ENCODE peak calls at places on chromosomes 6 and 20, in six cellular contexts. W, V, L, Y, E and Z are unnamed samples.

GRCh38 chr6:53239526-53239925 is 90.9 kb upstream of the GCM1 start:
- DNase-seq in W (no peak), V (no peak), E (no peak), L (no peak), Y (no peak), Z (no peak)

GRCh38 chr20:40293740-40294139 is 395.3 kb downstream of the MAFB start:
- DNase-seq in L (no peak), W (no peak), E (no peak), Y (no peak), V (peak; percentile 48), Z (no peak)

GRCh38 chr6:16414205-16414604 is 175.8 kb downstream of the GMPR start:
- DNase-seq in E (no peak), W (no peak), V (no peak), Y (no peak), L (no peak), Z (no peak)

GRCh38 chr20:38127011-38127621 is 38.0 kb downstream of the TGM2 start:
- DNase-seq in Y (peak; percentile 96), W (no peak), E (no peak), V (peak; percentile 40), L (no peak), Z (no peak)

GRCh38 chr20:40659567-40659966 is 29.5 kb downstream of the MAFB start:
- DNase-seq in L (no peak), E (no peak), V (no peak), W (no peak), Y (no peak), Z (no peak)

GRCh38 chr6:75633045-75633444 is 31.4 kb downstream of the SENP6 start:
- DNase-seq in E (no peak), Y (no peak), V (no peak), W (no peak), L (no peak), Z (no peak)

GRCh38 chr6:84681693-84682326 is 82.6 kb downstream of the TBX18 start:
- DNase-seq in Y (no peak), W (peak; percentile 15), E (no peak), V (no peak), L (no peak), Z (no peak)

GRCh38 chr6:31615748-31616147 is 714 bp downstream of the AIF1 start:
- DNase-seq in Y (no peak), W (no peak), E (peak; percentile 14), L (peak; percentile 79), V (no peak), Z (no peak)

GRCh38 chr6:33427585-33428218 is 7.8 kb downstream of the SYNGAP1 start:
- DNase-seq in L (no peak), E (peak; percentile 49), V (no peak), W (no peak), Y (peak; percentile 51), Z (no peak)

GRCh38 chr6:150681992-150682391 is 82.3 kb downstream of the PLEKHG1 start:
- DNase-seq in Y (no peak), E (no peak), V (no peak), W (no peak), L (no peak), Z (no peak)

GRCh38 chr6:111721677-111722219 is 116.1 kb upstream of the TRAF3IP2 start:
- DNase-seq in E (peak; percentile 21), V (peak; percentile 51), L (no peak), Y (no peak), W (no peak), Z (no peak)

GRCh38 chr6:33279971-33280511 is 3.1 kb downstream of the B3GALT4 start:
- DNase-seq in E (no peak), W (no peak), V (no peak), L (no peak), Y (peak; percentile 76), Z (no peak)

GRCh38 chr20:59678286-59678685 is 73.9 kb downstream of the PHACTR3 start:
- DNase-seq in V (no peak), E (no peak), L (no peak), Y (no peak), W (no peak), Z (no peak)

GRCh38 chr6:167435209-167435728 is 110.4 kb downstream of the TTLL2 start:
- DNase-seq in E (no peak), Y (no peak), L (no peak), W (no peak), V (no peak), Z (no peak)

GRCh38 chr6:155448823-155449789 is 6.5 kb downstream of the NOX3 start:
- DNase-seq in E (no peak), Y (peak; percentile 61), W (peak; percentile 65), V (no peak), L (no peak), Z (no peak)

GRCh38 chr20:51467971-51468626 is 74.4 kb downstream of the NFATC2 start:
- DNase-seq in L (no peak), W (no peak), V (no peak), Y (no peak), E (no peak), Z (no peak)

GRCh38 chr20:36540551-36541211 is 638 bp upstream of the MYL9 start:
- DNase-seq in E (no peak), V (no peak), L (no peak), Y (no peak), W (no peak), Z (no peak)

GRCh38 chr6:15063253-15063853 is 182.5 kb upstream of the JARID2 start:
- DNase-seq in W (no peak), L (no peak), E (no peak), Y (peak; percentile 78), V (no peak), Z (no peak)

GRCh38 chr20:36317675-36318074 is 11.5 kb downstream of the DLGAP4 start:
- DNase-seq in E (no peak), V (no peak), W (no peak), Y (peak; percentile 42), L (no peak), Z (no peak)

GRCh38 chr6:29723666-29724588 is 693 bp downstream of the HLA-F start:
- DNase-seq in W (no peak), L (no peak), V (no peak), E (peak; percentile 69), Y (peak; percentile 40), Z (peak; percentile 73)

GRCh38 chr6:32074996-32075532 is 34.1 kb downstream of the TNXB start:
- DNase-seq in L (no peak), V (no peak), E (no peak), W (no peak), Y (no peak), Z (no peak)

GRCh38 chr20:37326666-37327065 is 19.3 kb upstream of the SRC start:
- DNase-seq in L (no peak), Y (no peak), W (no peak), E (no peak), V (no peak), Z (no peak)

GRCh38 chr6:108626777-108627176 is 66.1 kb downstream of the FOXO3 start:
- DNase-seq in V (no peak), E (no peak), L (no peak), Y (no peak), W (no peak), Z (no peak)

GRCh38 chr20:57888591-57888990 is 178.8 kb upstream of the PMEPA1 start:
- DNase-seq in Y (no peak), V (no peak), E (no peak), L (no peak), W (no peak), Z (no peak)

GRCh38 chr6:134021396-134022122 is 30.9 kb downstream of the SLC2A12 start:
- DNase-seq in Y (no peak), W (no peak), V (no peak), E (no peak), L (peak; percentile 7), Z (no peak)

GRCh38 chr6:40634429-40634828 is 47.3 kb upstream of the LRFN2 start:
- DNase-seq in Y (peak; percentile 17), V (no peak), E (no peak), W (peak; percentile 95), L (no peak), Z (no peak)